ENCODE peak calls at places on chromosomes 5 and 9, in five cellular contexts. A is SK-N-SH, G is dorsolateral prefrontal cortex, V is fibroblast of lung, U is PC-3. I is an unnamed sample.

GRCh38 chr9:135570456-135570855 is 8.9 kb downstream of the PAEP start:
- DNase-seq in A (no peak), G (no peak), V (no peak), U (no peak), I (no peak)

GRCh38 chr5:104512063-104512798 is 949.6 kb upstream of the NUDT12 start:
- DNase-seq in A (no peak), G (no peak), V (peak), U (peak), I (no peak)

GRCh38 chr9:89687848-89688247 is 83.0 kb downstream of the GADD45G start:
- DNase-seq in A (no peak), G (no peak), V (no peak), U (no peak), I (no peak)

GRCh38 chr9:114803886-114804285 is 2.0 kb downstream of the TNFSF15 start:
- DNase-seq in A (no peak), G (no peak), V (peak), U (no peak), I (peak)

GRCh38 chr9:120892748-120893584 is 16.0 kb upstream of the PHF19 start:
- DNase-seq in A (no peak), G (no peak), V (peak), U (peak), I (no peak)

GRCh38 chr5:6190838-6191237 is 187.5 kb downstream of the MED10 start:
- DNase-seq in A (no peak), G (no peak), V (no peak), U (no peak), I (peak)

GRCh38 chr9:87395804-87396458 is 101.7 kb upstream of the DAPK1 start:
- DNase-seq in A (no peak), G (no peak), V (peak), U (no peak), I (no peak)

GRCh38 chr5:68015933-68016332 is 199.6 kb upstream of the PIK3R1 start:
- DNase-seq in A (peak), G (no peak), V (no peak), U (no peak), I (no peak)

GRCh38 chr5:14244721-14245518 is 101.8 kb downstream of the TRIO start:
- DNase-seq in A (no peak), G (no peak), V (peak), U (no peak), I (no peak)

GRCh38 chr9:89655990-89656657 is 51.3 kb downstream of the GADD45G start:
- DNase-seq in A (no peak), G (no peak), V (no peak), U (no peak), I (no peak)

GRCh38 chr9:74078647-74079046 is 418.5 kb upstream of the RORB start:
- DNase-seq in A (no peak), G (no peak), V (peak), U (no peak), I (no peak)

GRCh38 chr5:62327627-62328026 is 21.6 kb downstream of the KIF2A start:
- DNase-seq in A (no peak), G (no peak), V (no peak), U (no peak), I (no peak)

GRCh38 chr5:16742938-16743337 is 126.1 kb upstream of the RETREG1 start:
- DNase-seq in A (no peak), G (no peak), V (peak), U (peak), I (no peak)

GRCh38 chr5:16737620-16738364 is 121.0 kb upstream of the RETREG1 start:
- DNase-seq in A (no peak), G (no peak), V (no peak), U (no peak), I (no peak)

GRCh38 chr5:16740046-16740445 is 123.2 kb upstream of the RETREG1 start:
- DNase-seq in A (no peak), G (no peak), V (no peak), U (no peak), I (no peak)

GRCh38 chr5:16740476-16740875 is 123.7 kb upstream of the RETREG1 start:
- DNase-seq in A (no peak), G (no peak), V (no peak), U (no peak), I (no peak)

GRCh38 chr5:16741007-16741406 is 124.2 kb upstream of the RETREG1 start:
- DNase-seq in A (peak), G (no peak), V (peak), U (no peak), I (no peak)
- TF ChIP-seq CTCF in A (peak), G (peak), V (peak), U (peak), I (no peak)

GRCh38 chr5:118921946-118922345 is 66.4 kb downstream of the DTWD2 start:
- DNase-seq in A (no peak), G (no peak), V (peak), U (no peak), I (no peak)

GRCh38 chr5:118918232-118918631 is 70.1 kb downstream of the DTWD2 start:
- DNase-seq in A (no peak), G (no peak), V (no peak), U (no peak), I (no peak)

GRCh38 chr5:118923295-118924005 is 64.9 kb downstream of the DTWD2 start:
- DNase-seq in A (no peak), G (no peak), V (no peak), U (no peak), I (no peak)

GRCh38 chr5:118919016-118919415 is 69.3 kb downstream of the DTWD2 start:
- DNase-seq in A (no peak), G (no peak), V (no peak), U (no peak), I (no peak)

DNA sequence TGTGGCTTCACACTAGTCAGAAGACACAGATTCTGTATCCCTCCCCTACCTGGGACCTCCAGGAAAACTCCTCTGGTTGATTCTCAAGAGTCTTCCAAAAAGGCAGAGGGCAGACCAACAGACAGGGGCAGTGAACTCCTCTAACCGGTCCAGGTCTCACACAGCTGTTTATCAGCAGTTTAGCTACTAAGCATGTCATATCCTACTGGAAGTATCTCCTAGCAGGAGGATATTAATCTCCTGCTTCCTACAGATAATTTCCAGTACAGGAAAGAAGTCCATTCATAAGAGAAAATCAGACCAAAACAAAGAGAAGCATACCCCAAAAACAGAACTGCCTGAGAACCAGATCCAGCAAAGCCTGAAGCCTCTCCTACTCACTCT is 64.3 kb downstream of the DTWD2 start:
- DNase-seq in A (no peak), G (no peak), V (no peak), U (no peak), I (no peak)
- TF ChIP-seq CTCF in A (no peak), G (no peak), V (no peak), U (no peak), I (no peak)

DNA sequence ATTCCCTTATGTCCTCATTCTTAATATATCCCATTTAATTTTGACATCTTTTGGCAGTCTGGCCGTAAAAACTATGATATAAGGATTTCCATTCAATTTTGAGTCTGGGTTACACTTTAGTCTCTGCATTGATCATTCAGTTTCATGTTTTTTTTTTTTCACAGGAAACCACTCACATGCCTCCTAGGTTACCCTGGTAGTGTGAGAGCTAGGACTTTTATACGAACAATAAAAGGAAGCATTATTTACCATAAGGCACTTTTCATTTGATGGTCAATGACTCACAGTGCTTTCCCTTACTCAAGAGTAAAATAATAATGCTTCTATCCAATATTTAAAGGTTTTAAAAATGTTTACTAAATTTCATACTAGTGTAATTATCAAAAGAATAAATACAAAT is 16.4 kb upstream of the DMAC1 start:
- DNase-seq in A (no peak), G (no peak), V (no peak), U (no peak), I (no peak)
- TF ChIP-seq CTCF in A (no peak), G (no peak), V (no peak), U (no peak), I (no peak)

GRCh38 chr9:16870606-16871357 is at the start of gene BNC2:
- DNase-seq in A (peak), G (no peak), V (peak), U (peak), I (peak)
- TF ChIP-seq CTCF in A (peak), G (no peak), V (no peak), U (no peak), I (peak)

DNA sequence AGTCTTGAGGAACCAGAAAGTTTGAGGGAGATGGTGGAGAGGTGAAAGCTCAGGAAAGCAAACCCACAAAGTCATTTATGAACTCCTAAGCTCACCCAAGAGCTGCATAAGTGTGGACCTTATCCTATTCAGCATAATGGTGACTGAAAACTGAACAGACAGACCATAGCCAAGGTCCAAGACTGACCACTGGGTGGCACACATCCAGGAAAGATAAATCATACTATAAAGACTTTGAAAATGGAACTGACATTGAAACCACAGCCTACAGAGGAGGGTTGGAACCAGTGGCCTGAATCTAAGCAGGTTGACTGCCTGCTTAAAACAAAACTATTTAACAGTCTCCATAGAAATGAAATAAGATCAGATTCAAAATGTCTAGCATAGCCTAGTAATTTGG is 121.1 kb upstream of the RGS7BP start:
- DNase-seq in A (peak), G (no peak), V (peak), U (peak), I (no peak)
- TF ChIP-seq CTCF in A (peak), G (no peak), V (no peak), U (peak), I (no peak)

DNA sequence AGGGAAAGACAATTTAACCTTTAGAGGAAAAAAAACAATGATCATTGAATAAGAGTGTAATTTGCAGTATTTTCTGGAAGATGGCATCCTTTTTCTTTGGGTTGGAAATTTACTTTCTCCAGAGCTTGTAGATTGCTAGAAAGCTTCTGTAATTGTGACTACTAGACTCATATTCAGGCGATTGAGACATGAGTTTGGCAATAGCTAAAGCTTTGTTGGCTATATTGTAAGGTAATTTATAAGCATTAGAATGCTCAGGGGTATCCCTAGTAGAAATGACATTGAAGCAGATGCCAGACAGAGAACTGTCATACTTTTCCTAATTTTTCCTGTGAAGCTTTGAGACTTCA is 115.3 kb downstream of the UNC13B start:
- DNase-seq in A (no peak), G (no peak), V (no peak), U (no peak), I (no peak)
- TF ChIP-seq CTCF in A (no peak), G (no peak), V (no peak), U (no peak), I (no peak)

DNA sequence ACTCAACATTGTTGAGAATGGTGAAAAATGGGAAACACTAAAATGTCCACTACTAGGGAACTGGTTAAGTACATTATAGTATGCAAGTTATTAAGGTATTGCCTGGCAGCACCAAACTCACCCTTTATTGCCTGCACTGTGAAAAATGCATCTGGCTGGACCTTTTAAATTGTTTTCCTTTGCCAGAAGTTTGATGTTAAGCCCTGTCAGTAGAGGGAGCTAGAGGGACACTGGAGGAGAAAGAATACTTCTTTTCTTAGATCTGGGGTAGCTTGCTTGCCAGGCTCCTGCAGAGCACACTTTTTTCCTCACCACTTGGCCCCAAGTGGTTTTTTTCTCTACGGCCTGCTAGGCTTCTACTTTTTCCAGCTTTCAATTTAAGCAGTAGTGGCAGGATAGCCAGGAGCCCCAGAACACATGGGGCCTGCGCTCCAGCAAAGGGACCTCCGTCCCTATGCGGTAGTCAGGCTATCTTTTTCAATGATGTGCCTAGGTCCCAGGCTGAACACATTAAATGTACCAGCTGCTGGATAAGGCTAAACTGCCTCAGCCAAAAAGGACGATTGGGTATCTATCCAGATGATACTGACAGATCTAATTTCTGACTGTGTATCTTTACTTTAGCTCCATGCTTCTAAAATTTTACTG is 8.0 kb upstream of the HABP4 start:
- DNase-seq in A (no peak), G (no peak), V (no peak), U (peak), I (no peak)
- TF ChIP-seq CTCF in A (peak), G (peak), V (peak), U (peak), I (no peak)

DNA sequence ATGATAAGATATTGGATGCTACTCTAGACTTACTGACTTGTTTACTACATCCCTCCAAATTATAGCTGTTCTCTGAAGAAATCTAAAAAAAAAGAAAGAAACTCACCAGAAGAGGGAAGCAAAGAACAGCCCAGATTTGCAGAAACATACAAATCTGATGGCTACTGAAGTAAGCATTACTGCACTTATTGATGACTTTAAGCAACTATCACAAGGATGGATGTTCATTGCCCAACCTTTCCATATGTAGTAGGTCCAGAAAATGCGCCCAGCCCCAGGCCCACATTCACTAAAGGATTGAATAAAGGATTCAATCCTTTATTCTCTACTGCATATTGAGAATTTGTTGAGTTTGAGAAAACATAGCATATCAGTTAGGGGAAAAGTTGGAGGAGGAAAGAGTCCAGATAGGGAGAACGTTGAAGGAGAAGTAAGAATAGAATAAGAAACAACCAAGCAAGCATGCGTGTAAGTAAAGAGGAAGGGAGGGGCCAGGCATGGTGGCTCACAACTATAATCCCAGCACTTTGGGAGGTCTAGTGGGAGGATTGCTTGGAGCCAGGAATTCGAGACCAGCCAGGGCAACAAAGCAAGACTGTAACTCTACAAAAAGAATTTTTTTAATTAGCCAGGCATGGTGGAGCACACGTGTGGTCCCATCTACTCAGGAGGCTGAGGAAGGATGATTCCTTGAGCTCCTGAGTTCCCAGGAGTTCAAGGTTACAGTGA is 33.8 kb upstream of the DTWD2 start:
- DNase-seq in A (peak), G (no peak), V (peak), U (peak), I (no peak)
- TF ChIP-seq CTCF in A (peak), G (peak), V (peak), U (peak), I (peak)

GRCh38 chr5:170273968-170274710 is 23.4 kb downstream of the LCP2 start:
- DNase-seq in A (peak), G (no peak), V (peak), U (peak), I (no peak)
- TF ChIP-seq CTCF in A (no peak), G (no peak), V (no peak), U (peak), I (no peak)